ENCODE peak calls at places on chromosomes 5 and 9, in six cellular contexts. A is PC-3, W is HFF-Myc, O is GM06990, Z is HT-29, K is cardiac fibroblast. I is an unnamed sample.

GRCh38 chr5:147467973-147468508 is 41.8 kb downstream of the DPYSL3 start:
- DNase-seq in A (no peak), W (no peak), O (no peak), Z (no peak), K (peak), I (no peak)

GRCh38 chr9:91589101-91589553 is 165.5 kb upstream of the NFIL3 start:
- DNase-seq in A (no peak), W (peak), O (peak), Z (no peak), K (peak), I (no peak)

GRCh38 chr9:125146247-125146646 is 2.9 kb upstream of the SCAI start:
- DNase-seq in A (no peak), W (no peak), O (peak), Z (no peak), K (no peak), I (no peak)

GRCh38 chr5:173451031-173451430 is 122.8 kb upstream of the STC2 start:
- DNase-seq in A (peak), W (no peak), O (no peak), Z (peak), K (peak), I (no peak)

GRCh38 chr5:159581502-159582249 is 251.4 kb upstream of the IL12B start:
- DNase-seq in A (peak), W (peak), O (no peak), Z (peak), K (peak), I (no peak)

GRCh38 chr5:167217097-167217743 is 1074.2 kb upstream of the WWC1 start:
- DNase-seq in A (no peak), W (no peak), O (no peak), Z (peak), K (peak), I (no peak)

GRCh38 chr9:109794361-109795012 is 14.5 kb downstream of the PALM2AKAP2 start:
- DNase-seq in A (no peak), W (no peak), O (no peak), Z (no peak), K (peak), I (no peak)

GRCh38 chr5:132776077-132776931 is 735 bp downstream of the SEPTIN8 start:
- DNase-seq in A (peak), W (no peak), O (peak), Z (peak), K (peak), I (peak)

GRCh38 chr5:81848368-81848767 is 97.5 kb upstream of the SSBP2 start:
- DNase-seq in A (no peak), W (no peak), O (no peak), Z (no peak), K (peak), I (peak)

GRCh38 chr9:117707561-117707960 is 3.4 kb downstream of the TLR4 start:
- DNase-seq in A (no peak), W (no peak), O (no peak), Z (no peak), K (peak), I (no peak)

GRCh38 chr9:130282000-130282700 is 16.6 kb downstream of the HMCN2 start:
- DNase-seq in A (no peak), W (no peak), O (no peak), Z (no peak), K (no peak), I (no peak)

GRCh38 chr9:134210511-134210907 is 46.1 kb upstream of the RNU6ATAC start:
- DNase-seq in A (no peak), W (no peak), O (no peak), Z (no peak), K (no peak), I (no peak)

GRCh38 chr5:154273028-154273617 is 82.6 kb downstream of the GALNT10 start:
- DNase-seq in A (no peak), W (no peak), O (no peak), Z (no peak), K (peak), I (peak)

GRCh38 chr9:12790883-12791282 is 16.1 kb downstream of the LURAP1L start:
- DNase-seq in A (no peak), W (no peak), O (no peak), Z (no peak), K (no peak), I (no peak)

GRCh38 chr9:132030626-132031325 is 48.9 kb downstream of the MED27 start:
- DNase-seq in A (no peak), W (no peak), O (no peak), Z (no peak), K (no peak), I (no peak)

GRCh38 chr9:89601856-89602562 is 2.8 kb upstream of the GADD45G start:
- DNase-seq in A (no peak), W (no peak), O (no peak), Z (no peak), K (no peak), I (no peak)

GRCh38 chr9:4572184-4572826 is 82.0 kb downstream of the SLC1A1 start:
- DNase-seq in A (no peak), W (no peak), O (no peak), Z (no peak), K (no peak), I (no peak)

GRCh38 chr9:77011973-77012817 is 7.3 kb upstream of the FOXB2 start:
- DNase-seq in A (peak), W (no peak), O (no peak), Z (peak), K (peak), I (peak)

GRCh38 chr9:99024959-99025358 is 80.0 kb upstream of the TGFBR1 start:
- DNase-seq in A (no peak), W (no peak), O (no peak), Z (no peak), K (peak), I (no peak)

GRCh38 chr9:14415947-14416346 is 102.0 kb upstream of the NFIB start:
- DNase-seq in A (peak), W (peak), O (no peak), Z (no peak), K (peak), I (no peak)

GRCh38 chr9:93531374-93531773 is 45.0 kb upstream of the PHF2 start:
- DNase-seq in A (peak), W (no peak), O (no peak), Z (peak), K (no peak), I (no peak)

GRCh38 chr5:119332978-119333401 is 22.8 kb upstream of the TNFAIP8 start:
- DNase-seq in A (no peak), W (no peak), O (no peak), Z (no peak), K (no peak), I (no peak)